ENCODE peak calls at places on chromosomes 12 and 14, in nine cellular contexts. L is hepatocyte, Z is GM23248, F is OCI-LY7, G is neural progenitor cell, O is MM.1S, Q is HCT116, M is PC-3, H is GM23338. A is an unnamed sample.

GRCh38 chr12:92735131-92735721 is 32.4 kb downstream of the PLEKHG7 start:
- DNase-seq in L (peak; percentile 38), Z (peak; percentile 90), F (no peak), G (no peak), O (no peak), Q (no peak), M (peak; percentile 69), H (peak; percentile 2), A (no peak)

GRCh38 chr12:96623818-96624217 is 134.4 kb downstream of the CFAP54 start:
- DNase-seq in L (no peak), Z (no peak), F (no peak), G (peak; percentile 27), O (no peak), Q (no peak), M (no peak), H (no peak), A (no peak)

GRCh38 chr12:46667547-46667946 is 158.2 kb downstream of the SLC38A4 start:
- DNase-seq in L (no peak), Z (peak; percentile 75), F (no peak), G (no peak), O (no peak), Q (no peak), M (peak; percentile 59), H (no peak), A (no peak)

GRCh38 chr12:121114019-121114639 is 18.5 kb upstream of the P2RX7 start:
- DNase-seq in L (no peak), Z (no peak), F (no peak), G (no peak), O (no peak), Q (no peak), M (no peak), H (no peak), A (no peak)

GRCh38 chr12:123937707-123938600 is 34.7 kb downstream of the CCDC92 start:
- DNase-seq in L (no peak), Z (no peak), F (no peak), G (no peak), O (peak; percentile 50), Q (no peak), M (no peak), H (no peak), A (no peak)

GRCh38 chr12:110776410-110776809 is 33.7 kb upstream of the PPP1CC start:
- DNase-seq in L (no peak), Z (no peak), F (peak; percentile 87), G (no peak), O (peak; percentile 84), Q (no peak), M (no peak), H (no peak), A (no peak)

GRCh38 chr12:20507061-20507460 is 138.7 kb downstream of the PDE3A start:
- DNase-seq in L (no peak), Z (no peak), F (no peak), G (no peak), O (peak; percentile 45), Q (no peak), M (no peak), H (no peak), A (no peak)

GRCh38 chr14:20530771-20531571 is 25.6 kb downstream of the RNASE10 start:
- DNase-seq in L (peak; percentile 85), Z (peak; percentile 76), F (peak; percentile 74), G (peak; percentile 86), O (peak; percentile 60), Q (peak; percentile 78), M (peak; percentile 88), H (peak; percentile 93), A (peak; percentile 38)

GRCh38 chr12:125142601-125143000 is 77.4 kb downstream of the AACS start:
- DNase-seq in L (no peak), Z (peak; percentile 95), F (no peak), G (no peak), O (no peak), Q (no peak), M (no peak), H (no peak), A (no peak)

GRCh38 chr12:125137776-125138344 is 72.6 kb downstream of the AACS start:
- DNase-seq in L (no peak), Z (no peak), F (no peak), G (no peak), O (no peak), Q (no peak), M (no peak), H (no peak), A (no peak)

GRCh38 chr12:125143491-125143890 is 78.3 kb downstream of the AACS start:
- DNase-seq in L (no peak), Z (peak; percentile 67), F (no peak), G (no peak), O (no peak), Q (no peak), M (no peak), H (no peak), A (peak; percentile 49)

GRCh38 chr12:125140918-125141573 is 75.8 kb downstream of the AACS start:
- DNase-seq in L (no peak), Z (peak; percentile 92), F (no peak), G (no peak), O (no peak), Q (peak; percentile 34), M (peak; percentile 90), H (no peak), A (no peak)

GRCh38 chr12:125140239-125140917 is 75.1 kb downstream of the AACS start:
- DNase-seq in L (no peak), Z (no peak), F (no peak), G (peak; percentile 48), O (no peak), Q (no peak), M (peak; percentile 59), H (peak; percentile 63), A (no peak)
- TF ChIP-seq EZH2phosphoT487 in L (no peak), Z (no peak), F (no peak), G (no peak), O (no peak), Q (no peak), M (no peak), H (no peak), A (no peak)

GRCh38 chr12:127623362-127623761 is 643.6 kb upstream of the TMEM132C start:
- DNase-seq in L (no peak), Z (no peak), F (no peak), G (no peak), O (no peak), Q (no peak), M (peak; percentile 66), H (no peak), A (no peak)

GRCh38 chr12:127632431-127632830 is 634.5 kb upstream of the TMEM132C start:
- DNase-seq in L (no peak), Z (no peak), F (no peak), G (peak; percentile 15), O (no peak), Q (no peak), M (no peak), H (no peak), A (no peak)

GRCh38 chr12:127625372-127625771 is 641.6 kb upstream of the TMEM132C start:
- DNase-seq in L (no peak), Z (no peak), F (no peak), G (no peak), O (no peak), Q (no peak), M (no peak), H (no peak), A (no peak)

GRCh38 chr12:127629066-127629820 is 637.7 kb upstream of the TMEM132C start:
- DNase-seq in L (no peak), Z (peak; percentile 70), F (no peak), G (no peak), O (no peak), Q (no peak), M (peak; percentile 45), H (no peak), A (no peak)

GRCh38 chr12:127628655-127629054 is 638.3 kb upstream of the TMEM132C start:
- DNase-seq in L (no peak), Z (peak; percentile 95), F (no peak), G (no peak), O (no peak), Q (no peak), M (peak; percentile 42), H (no peak), A (no peak)
- TF ChIP-seq EZH2phosphoT487 in L (no peak), Z (no peak), F (no peak), G (no peak), O (no peak), Q (no peak), M (no peak), H (no peak), A (no peak)

GRCh38 chr14:104245723-104246122 is 107.3 kb downstream of the KIF26A start:
- DNase-seq in L (no peak), Z (no peak), F (no peak), G (no peak), O (no peak), Q (no peak), M (no peak), H (no peak), A (no peak)

GRCh38 chr14:104240426-104241157 is 102.2 kb downstream of the KIF26A start:
- DNase-seq in L (no peak), Z (no peak), F (peak; percentile 94), G (peak; percentile 24), O (no peak), Q (no peak), M (no peak), H (peak; percentile 42), A (peak; percentile 32)

GRCh38 chr14:104244221-104245011 is 106.0 kb downstream of the KIF26A start:
- DNase-seq in L (no peak), Z (no peak), F (no peak), G (no peak), O (no peak), Q (no peak), M (no peak), H (no peak), A (no peak)

GRCh38 chr14:104245075-104245474 is 106.7 kb downstream of the KIF26A start:
- DNase-seq in L (no peak), Z (no peak), F (no peak), G (no peak), O (no peak), Q (no peak), M (no peak), H (no peak), A (no peak)

DNA sequence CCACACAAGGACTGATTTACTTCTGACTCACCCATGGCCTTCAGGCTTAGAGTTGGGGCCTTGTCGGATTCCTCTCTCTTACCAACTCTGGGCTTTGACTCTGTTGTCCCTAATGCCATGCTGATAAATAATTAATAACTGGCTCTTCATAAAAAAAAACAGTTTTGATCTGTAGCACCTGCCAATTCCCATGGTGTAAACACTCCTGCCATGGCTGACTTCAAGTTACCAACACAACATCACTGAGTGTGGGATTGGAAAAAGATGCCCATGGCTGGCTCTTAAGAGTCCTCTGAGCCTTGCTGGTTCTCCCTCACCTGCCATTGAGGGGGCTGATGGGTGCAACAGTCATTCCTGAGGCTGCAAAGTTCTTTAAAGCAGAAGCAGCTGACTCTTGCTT is 104.8 kb downstream of the KIF26A start:
- DNase-seq in L (no peak), Z (no peak), F (no peak), G (no peak), O (no peak), Q (no peak), M (no peak), H (no peak), A (no peak)
- TF ChIP-seq EZH2phosphoT487 in L (no peak), Z (no peak), F (no peak), G (no peak), O (no peak), Q (no peak), M (no peak), H (no peak), A (no peak)

DNA sequence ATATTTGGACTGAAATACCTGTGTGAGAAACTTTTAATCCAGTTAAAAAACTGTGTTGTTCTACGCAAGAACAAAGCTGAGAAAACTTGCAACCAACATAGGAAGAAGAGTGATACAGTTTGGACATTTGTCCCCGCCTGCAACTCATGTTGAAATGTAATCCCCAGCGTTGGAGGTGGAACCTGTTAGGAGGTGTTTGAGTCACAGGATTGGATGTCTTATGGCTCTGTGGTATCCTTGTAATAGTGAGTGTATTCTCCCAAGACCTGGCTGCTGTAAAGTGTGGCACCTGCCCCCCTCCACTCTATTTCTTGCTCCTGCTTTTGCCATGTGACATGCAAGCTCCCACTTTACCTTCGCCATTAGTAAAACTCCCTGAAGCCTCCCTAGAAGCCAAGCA is 28.6 kb upstream of the ADAM20 start:
- DNase-seq in L (no peak), Z (no peak), F (no peak), G (no peak), O (no peak), Q (no peak), M (no peak), H (no peak), A (no peak)
- TF ChIP-seq EZH2phosphoT487 in L (no peak), Z (no peak), F (no peak), G (no peak), O (no peak), Q (no peak), M (no peak), H (no peak), A (no peak)